ENCODE peak calls at places on chromosomes 11 and 22, in six cellular contexts. T is left kidney; M is C1 segment of cervical spinal cord; Y is WTC11; N is NCI-H345; S is activated CD4-positive, alpha-beta T cell treated with anti-CD3 and anti-CD28 coated beads, Interleukin-2, amount 50 U/mL, for 4 hours. E is an unnamed sample.

GRCh38 chr11:13606701-13607100 is 61.8 kb upstream of the FAR1 start:
- DNase-seq in T (no peak), M (no peak), Y (no peak), N (no peak), S (no peak), E (no peak)

GRCh38 chr11:33735426-33736147 is 636 bp downstream of the CD59 start:
- DNase-seq in T (peak), M (no peak), Y (peak), N (peak), S (peak), E (peak)

GRCh38 chr11:134578807-134579708 is 167.0 kb upstream of the B3GAT1 start:
- DNase-seq in T (peak), M (no peak), Y (no peak), N (peak), S (no peak), E (no peak)

GRCh38 chr11:119783466-119784400 is 54.7 kb upstream of the NECTIN1 start:
- DNase-seq in T (no peak), M (no peak), Y (no peak), N (no peak), S (no peak), E (peak)

GRCh38 chr11:41201156-41201555 is 258.3 kb downstream of the LRRC4C start:
- DNase-seq in T (peak), M (no peak), Y (peak), N (peak), S (no peak), E (no peak)

GRCh38 chr11:129386795-129387390 is 11.2 kb downstream of the BARX2 start:
- DNase-seq in T (peak), M (no peak), Y (no peak), N (no peak), S (no peak), E (no peak)

GRCh38 chr22:49780992-49781782 is 46.5 kb downstream of the BRD1 start:
- DNase-seq in T (no peak), M (no peak), Y (no peak), N (no peak), S (no peak), E (no peak)

GRCh38 chr11:108726077-108726800 is 61.4 kb downstream of the DDX10 start:
- DNase-seq in T (no peak), M (no peak), Y (no peak), N (no peak), S (no peak), E (no peak)

GRCh38 chr11:91794146-91794545 is 430.5 kb upstream of the FAT3 start:
- DNase-seq in T (no peak), M (no peak), Y (no peak), N (no peak), S (no peak), E (no peak)

GRCh38 chr22:29744902-29745301 is 21.9 kb downstream of the ZMAT5 start:
- DNase-seq in T (no peak), M (no peak), Y (no peak), N (peak), S (no peak), E (peak)

GRCh38 chr11:45501980-45502545 is 163.4 kb downstream of the CHST1 start:
- DNase-seq in T (no peak), M (no peak), Y (no peak), N (no peak), S (no peak), E (no peak)

GRCh38 chr11:61602775-61603569 is 22.1 kb upstream of the SYT7 start:
- DNase-seq in T (peak), M (no peak), Y (no peak), N (no peak), S (no peak), E (peak)

GRCh38 chr22:18998998-18999397 is 62.9 kb upstream of the PRODH start:
- DNase-seq in T (peak), M (no peak), Y (peak), N (no peak), S (no peak), E (no peak)

GRCh38 chr22:25353516-25354445 is 134.3 kb downstream of the CRYBB2 start:
- DNase-seq in T (no peak), M (no peak), Y (no peak), N (no peak), S (no peak), E (no peak)

GRCh38 chr11:75233688-75234295 is 6.8 kb upstream of the TPBGL start:
- DNase-seq in T (peak), M (no peak), Y (peak), N (no peak), S (no peak), E (peak)

GRCh38 chr22:48099671-48100070 is 1337.2 kb downstream of the TBC1D22A start:
- DNase-seq in T (no peak), M (no peak), Y (no peak), N (no peak), S (no peak), E (no peak)

GRCh38 chr11:8640305-8640932 is 42.0 kb downstream of the TRIM66 start:
- DNase-seq in T (no peak), M (no peak), Y (peak), N (no peak), S (no peak), E (no peak)

GRCh38 chr11:77199346-77199745 is 71.3 kb downstream of the MYO7A start:
- DNase-seq in T (no peak), M (no peak), Y (no peak), N (no peak), S (no peak), E (no peak)

GRCh38 chr11:61072316-61073109 is 29.8 kb upstream of the CD5 start:
- DNase-seq in T (no peak), M (no peak), Y (no peak), N (no peak), S (no peak), E (no peak)

GRCh38 chr11:831132-831864 is 1.5 kb upstream of the CD151 start:
- DNase-seq in T (no peak), M (no peak), Y (no peak), N (no peak), S (no peak), E (no peak)

GRCh38 chr11:110251837-110252236 is 44.6 kb downstream of the RDX start:
- DNase-seq in T (no peak), M (no peak), Y (no peak), N (peak), S (no peak), E (peak)

GRCh38 chr11:114379394-114380069 is 20.8 kb downstream of the C11orf71 start:
- DNase-seq in T (no peak), M (no peak), Y (no peak), N (no peak), S (no peak), E (no peak)

GRCh38 chr11:32435152-32435480 is 223 bp downstream of the WT1 start:
- DNase-seq in T (no peak), M (no peak), Y (no peak), N (no peak), S (no peak), E (no peak)

GRCh38 chr11:112339566-112339965 is 78.9 kb upstream of the PLET1 start:
- DNase-seq in T (no peak), M (no peak), Y (no peak), N (peak), S (no peak), E (no peak)

E was measured in AG20443.